ENCODE peak calls at places on chromosomes 11 and 22, in four cellular contexts. One of them, this sample, is unnamed.

GRCh38 chr11:17508306-17508705 is 31.7 kb upstream of the ABCC8 start:
- DNase-seq in HCT116: no peak
- DNase-seq in GM23338: no peak
- DNase-seq in GM23248: peak; percentile 21
- DNase-seq in this sample: peak; percentile 3

GRCh38 chr11:75532200-75532972 is 6.6 kb upstream of the GDPD5 start:
- DNase-seq in GM23338: peak; percentile 87
- DNase-seq in GM23248: peak; percentile 68
- DNase-seq in HCT116: peak; percentile 56
- DNase-seq in this sample: peak; percentile 51

GRCh38 chr22:22818861-22819855 is 68.5 kb upstream of the IGLL5 start:
- DNase-seq in GM23338: no peak
- DNase-seq in HCT116: no peak
- DNase-seq in GM23248: no peak
- DNase-seq in this sample: no peak

GRCh38 chr22:41308544-41308947 is 7.2 kb downstream of the ZC3H7B start:
- DNase-seq in HCT116: no peak
- DNase-seq in GM23248: peak; percentile 53
- DNase-seq in GM23338: no peak
- DNase-seq in this sample: no peak

GRCh38 chr11:121873770-121874169 is 242.2 kb downstream of the BLID start:
- DNase-seq in GM23248: no peak
- DNase-seq in HCT116: no peak
- DNase-seq in GM23338: no peak
- DNase-seq in this sample: no peak

GRCh38 chr22:23245799-23246136 is 65.5 kb downstream of the BCR start:
- DNase-seq in GM23338: no peak
- DNase-seq in GM23248: peak; percentile 59
- DNase-seq in HCT116: no peak
- DNase-seq in this sample: no peak

GRCh38 chr22:22941831-22942510 is 54.4 kb downstream of the IGLL5 start:
- DNase-seq in HCT116: no peak
- DNase-seq in GM23248: no peak
- DNase-seq in GM23338: no peak
- DNase-seq in this sample: no peak

GRCh38 chr22:42773161-42773560 is 52.5 kb upstream of the A4GALT start:
- DNase-seq in HCT116: no peak
- DNase-seq in GM23338: no peak
- DNase-seq in GM23248: no peak
- DNase-seq in this sample: no peak

GRCh38 chr22:39984006-39984405 is 10.7 kb upstream of the FAM83F start:
- DNase-seq in GM23248: peak; percentile 55
- DNase-seq in HCT116: no peak
- DNase-seq in GM23338: no peak
- DNase-seq in this sample: peak; percentile 68

GRCh38 chr11:64202992-64203391 is 3.5 kb upstream of the FERMT3 start:
- DNase-seq in GM23338: no peak
- DNase-seq in GM23248: no peak
- DNase-seq in HCT116: no peak
- DNase-seq in this sample: no peak

GRCh38 chr22:48563966-48564330 is 1263.7 kb downstream of the BRD1 start:
- DNase-seq in GM23338: no peak
- DNase-seq in GM23248: no peak
- DNase-seq in HCT116: no peak
- DNase-seq in this sample: no peak

GRCh38 chr11:114077482-114078305 is 18.2 kb downstream of the ZBTB16 start:
- DNase-seq in GM23248: no peak
- DNase-seq in GM23338: no peak
- DNase-seq in HCT116: no peak
- DNase-seq in this sample: no peak

DNA sequence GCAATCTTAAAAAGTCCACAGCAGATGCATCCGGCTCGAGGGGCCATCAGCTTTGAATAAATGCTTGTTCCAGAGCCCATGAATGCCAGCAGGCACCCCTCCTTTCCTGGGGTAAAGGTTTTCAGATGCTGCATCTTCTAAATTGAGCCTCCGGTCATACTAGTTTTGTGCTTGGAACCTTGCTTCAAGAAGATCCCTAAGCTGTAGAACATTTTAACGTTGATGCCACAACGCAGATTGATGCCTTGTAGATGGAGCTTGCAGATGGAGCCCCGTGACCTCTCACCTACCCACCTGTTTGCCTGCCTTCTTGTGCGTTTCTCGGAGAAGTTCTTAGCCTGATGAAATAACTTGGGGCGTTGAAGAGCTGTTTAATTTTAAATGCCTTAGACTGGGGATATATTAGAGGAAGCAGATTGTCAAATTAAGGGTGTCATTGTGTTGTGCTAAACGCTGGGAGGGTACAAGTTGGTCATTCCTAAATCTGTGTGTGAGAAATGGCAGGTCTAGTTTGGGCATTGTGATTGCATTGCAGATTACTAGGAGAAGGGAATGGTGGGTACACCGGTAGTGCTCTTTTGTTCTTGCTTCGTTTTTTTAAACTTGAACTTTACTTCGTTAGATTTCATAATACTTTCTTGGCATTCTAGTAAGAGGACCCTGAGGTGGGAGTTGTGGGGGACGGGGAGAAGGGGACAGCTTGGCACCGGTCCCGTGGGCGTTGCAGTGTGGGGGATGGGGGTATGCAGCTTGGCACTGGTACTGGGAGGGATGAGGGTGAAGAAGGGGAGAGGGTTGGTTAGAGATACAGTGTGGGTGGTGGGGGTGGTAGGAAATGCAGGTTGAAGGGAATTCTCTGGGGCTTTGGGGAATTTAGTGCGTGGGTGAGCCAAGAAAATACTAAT is 1.9 kb downstream of the NEAT1 start:
- DNase-seq in GM23338: peak; percentile 18
- DNase-seq in GM23248: peak; percentile 80
- DNase-seq in HCT116: no peak
- DNase-seq in this sample: peak; percentile 63
- H4K20me1 ChIP-seq in GM23338: no peaks in the 10 kb centered on the region
- H4K20me1 ChIP-seq in GM23248: peaks cover 49% of the 10 kb centered on the region
- H4K20me1 ChIP-seq in HCT116: peaks cover 29% of the 10 kb centered on the region
- H4K20me1 ChIP-seq in this sample: peaks cover 21% of the 10 kb centered on the region

DNA sequence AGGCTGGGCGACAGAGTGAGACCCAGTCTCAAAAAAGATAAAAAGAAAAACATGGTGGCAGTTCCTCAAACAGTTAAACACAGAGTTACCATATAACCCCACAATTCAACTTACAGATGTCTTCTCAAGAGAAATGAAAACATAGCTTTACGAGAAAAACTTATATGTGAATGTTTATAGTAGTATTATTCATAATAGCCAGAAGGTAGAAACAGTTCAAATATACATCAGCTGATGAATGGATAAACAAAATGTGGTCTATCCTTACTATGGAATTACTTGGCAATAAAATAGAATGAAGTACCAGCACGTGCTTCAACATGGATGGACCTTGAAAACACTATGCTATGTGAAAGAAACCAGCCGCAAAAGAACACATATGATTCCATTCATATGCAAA is 12.3 kb downstream of the NF2 start:
- DNase-seq in GM23248: no peak
- DNase-seq in GM23338: no peak
- DNase-seq in HCT116: no peak
- DNase-seq in this sample: no peak
- H4K20me1 ChIP-seq in GM23248: no peaks in the 10 kb centered on the region
- H4K20me1 ChIP-seq in GM23338: peaks cover 7% of the 10 kb centered on the region
- H4K20me1 ChIP-seq in HCT116: no peaks in the 10 kb centered on the region
- H4K20me1 ChIP-seq in this sample: no peaks in the 10 kb centered on the region

GRCh38 chr22:19066531-19067271 is 55.5 kb downstream of the DGCR2 start:
- DNase-seq in GM23248: peak; percentile 89
- DNase-seq in HCT116: no peak
- DNase-seq in GM23338: no peak
- DNase-seq in this sample: peak; percentile 76
- H4K20me1 ChIP-seq in GM23248: no peaks in the 10 kb centered on the region
- H4K20me1 ChIP-seq in HCT116: no peaks in the 10 kb centered on the region
- H4K20me1 ChIP-seq in GM23338: peaks cover 16% of the 10 kb centered on the region
- H4K20me1 ChIP-seq in this sample: no peaks in the 10 kb centered on the region

GRCh38 chr11:118902336-118903203 is 18.9 kb downstream of the CXCR5 start:
- DNase-seq in GM23338: no peak
- DNase-seq in GM23248: no peak
- DNase-seq in HCT116: no peak
- DNase-seq in this sample: no peak
- H4K20me1 ChIP-seq in GM23338: peaks cover 19% of the 10 kb centered on the region
- H4K20me1 ChIP-seq in GM23248: no peaks in the 10 kb centered on the region
- H4K20me1 ChIP-seq in HCT116: peaks cover 4% of the 10 kb centered on the region
- H4K20me1 ChIP-seq in this sample: no peaks in the 10 kb centered on the region

GRCh38 chr11:65506770-65507485 is 8.1 kb downstream of the MALAT1 start:
- DNase-seq in HCT116: peak; percentile 91
- DNase-seq in GM23338: peak; percentile 81
- DNase-seq in GM23248: peak; percentile 85
- DNase-seq in this sample: peak; percentile 57
- H4K20me1 ChIP-seq in HCT116: peaks cover 41% of the 10 kb centered on the region
- H4K20me1 ChIP-seq in GM23338: peaks cover 35% of the 10 kb centered on the region
- H4K20me1 ChIP-seq in GM23248: peaks cover 43% of the 10 kb centered on the region
- H4K20me1 ChIP-seq in this sample: peaks cover 11% of the 10 kb centered on the region

DNA sequence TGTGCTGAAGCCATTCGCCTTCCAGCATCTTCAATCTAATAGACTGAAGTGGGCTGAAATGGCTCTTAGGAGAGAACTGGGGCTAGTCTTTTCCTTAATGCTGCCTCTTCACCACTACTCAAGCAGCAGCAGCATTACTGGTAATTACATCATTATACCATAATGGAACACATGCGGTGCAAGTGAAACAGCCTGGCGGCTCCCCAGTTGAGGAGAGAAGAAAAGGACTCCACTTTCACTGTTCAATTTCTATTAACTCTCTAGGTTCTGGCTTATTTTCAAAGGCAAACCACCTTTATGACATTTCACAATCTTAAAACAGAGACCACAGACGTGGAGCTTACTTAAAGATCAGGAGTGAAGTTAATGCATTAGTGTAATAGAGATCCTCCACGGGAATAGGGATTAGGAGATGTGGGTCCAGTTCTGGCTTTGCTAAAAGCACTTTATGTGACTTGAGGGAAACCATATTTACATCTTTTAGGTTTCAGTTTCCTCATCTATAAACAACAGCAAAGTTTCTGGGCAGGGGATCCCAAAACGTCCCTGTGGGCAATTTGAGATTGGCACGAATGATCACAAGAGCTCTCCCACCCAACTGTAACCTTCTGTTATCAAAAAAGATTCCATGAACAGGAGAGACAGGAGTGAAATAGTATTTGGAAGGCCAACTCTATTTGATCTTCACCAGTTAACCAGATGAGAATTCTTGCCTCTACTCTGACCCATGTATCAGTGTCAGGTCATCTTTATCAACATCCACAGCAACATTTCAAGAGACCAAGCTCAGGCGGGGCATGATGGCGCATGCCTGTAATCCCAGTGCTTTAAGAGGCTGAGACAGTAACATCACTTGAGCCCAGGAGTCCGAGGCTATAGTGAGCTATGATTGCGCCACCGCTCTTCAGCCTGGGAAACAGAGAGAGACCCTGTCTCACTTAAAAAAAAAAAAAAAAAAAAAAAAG is 62.6 kb downstream of the GAB2 start:
- DNase-seq in GM23338: peak; percentile 22
- DNase-seq in HCT116: no peak
- DNase-seq in GM23248: peak; percentile 65
- DNase-seq in this sample: no peak
- H4K20me1 ChIP-seq in GM23338: no peaks in the 10 kb centered on the region
- H4K20me1 ChIP-seq in HCT116: no peaks in the 10 kb centered on the region
- H4K20me1 ChIP-seq in GM23248: no peaks in the 10 kb centered on the region
- H4K20me1 ChIP-seq in this sample: no peaks in the 10 kb centered on the region

DNA sequence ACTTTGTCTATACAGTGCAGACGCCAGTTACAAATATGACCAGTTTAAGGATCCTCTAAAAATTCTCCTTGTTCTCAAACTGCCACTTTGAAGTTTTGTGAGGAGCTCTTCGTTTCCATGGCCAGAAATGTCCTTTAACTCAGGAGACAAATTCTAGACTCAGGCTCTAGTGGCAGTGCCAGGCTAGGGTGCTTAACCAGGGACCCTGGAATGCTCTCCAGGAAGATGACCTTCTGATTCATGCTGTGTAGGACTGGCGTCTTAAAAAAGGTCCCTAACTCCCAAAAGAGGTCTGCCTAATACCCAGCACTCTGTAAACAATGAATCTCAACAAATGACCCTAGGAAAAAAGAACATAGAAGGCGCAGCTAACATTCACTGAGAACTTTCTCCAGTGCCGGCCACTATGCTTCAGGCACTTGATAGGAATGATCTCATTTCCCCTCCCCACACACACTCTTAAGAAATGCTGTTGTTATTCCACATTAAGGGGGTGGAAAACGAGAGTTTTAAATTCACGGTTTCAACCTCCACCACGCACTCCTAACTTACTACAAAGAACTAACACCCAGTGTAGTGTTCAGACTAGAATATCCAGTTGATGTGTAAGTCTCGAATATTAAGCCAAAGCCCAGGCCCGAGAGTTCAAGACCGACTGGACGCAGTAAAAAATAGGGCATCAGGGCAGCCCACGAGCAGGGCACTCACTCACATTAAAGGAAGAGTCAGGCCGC is 763 bp downstream of the NXF1 start:
- DNase-seq in GM23338: no peak
- DNase-seq in HCT116: no peak
- DNase-seq in GM23248: peak; percentile 74
- DNase-seq in this sample: peak; percentile 56
- H4K20me1 ChIP-seq in GM23338: peaks cover 10% of the 10 kb centered on the region
- H4K20me1 ChIP-seq in HCT116: no peaks in the 10 kb centered on the region
- H4K20me1 ChIP-seq in GM23248: no peaks in the 10 kb centered on the region
- H4K20me1 ChIP-seq in this sample: no peaks in the 10 kb centered on the region

DNA sequence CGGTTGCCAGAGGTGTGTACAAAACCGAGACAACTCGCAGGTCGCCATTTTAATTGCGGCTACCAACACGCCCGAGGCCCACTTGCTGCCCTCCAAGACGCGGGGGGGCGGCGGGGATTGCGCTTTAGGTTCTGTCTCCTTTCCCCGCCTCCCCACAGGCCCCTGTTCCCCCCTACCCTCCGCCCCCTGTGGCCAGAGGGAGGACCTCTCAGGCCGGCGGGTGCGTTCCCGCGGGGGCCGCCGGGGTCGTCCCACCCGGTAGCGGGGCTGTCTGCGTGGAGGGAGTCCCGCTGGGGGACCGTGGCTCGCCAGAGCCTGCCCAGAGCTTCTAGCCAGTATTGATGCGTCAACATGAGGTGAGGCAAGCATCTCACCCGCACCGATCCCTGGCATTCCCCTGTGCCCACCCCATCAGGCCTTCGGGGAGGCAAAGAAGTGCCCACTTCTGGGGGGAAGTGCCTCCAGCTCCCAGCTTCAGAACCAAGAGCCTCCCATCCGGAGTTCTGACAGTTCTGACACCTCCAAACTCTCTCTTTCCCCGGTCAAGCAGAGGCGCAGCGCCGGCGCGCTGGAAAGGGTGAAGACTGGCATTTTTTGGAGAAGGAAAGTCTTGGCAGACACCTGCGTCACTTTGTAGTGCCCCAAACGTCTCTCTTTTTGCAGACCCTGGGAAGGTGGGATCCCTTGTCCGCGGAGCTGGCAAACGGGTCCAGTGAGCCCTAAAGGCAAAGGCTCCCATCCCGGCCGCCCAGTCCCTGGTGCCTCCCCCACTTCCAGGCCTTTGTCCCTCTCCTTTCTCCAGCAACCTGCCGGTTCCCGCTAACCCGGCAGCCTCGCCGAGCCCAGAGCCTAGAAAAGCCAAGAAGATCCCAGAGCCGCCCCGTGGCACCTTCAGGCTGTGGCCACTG is 3.1 kb upstream of the PAX6 start:
- DNase-seq in GM23248: no peak
- DNase-seq in HCT116: no peak
- DNase-seq in GM23338: peak; percentile 61
- DNase-seq in this sample: no peak
- H4K20me1 ChIP-seq in GM23248: no peaks in the 10 kb centered on the region
- H4K20me1 ChIP-seq in HCT116: no peaks in the 10 kb centered on the region
- H4K20me1 ChIP-seq in GM23338: no peaks in the 10 kb centered on the region
- H4K20me1 ChIP-seq in this sample: no peaks in the 10 kb centered on the region

This sample was measured in fibroblast of lung.